ENCODE peak calls at places on chromosomes 12 and 14, in ten cellular contexts. P is adrenal gland; F is stimulated activated CD8-positive, alpha-beta memory T cell treated with anti-CD3 and anti-CD28 coated beads, Interleukin-2, amount 100 ng/mL, for 1 hour; Q is lower lobe of right lung; V is stimulated activated CD4-positive, alpha-beta T cell treated with anti-CD3 and anti-CD28 coated beads, TNF-alpha, amount 100 ng/mL, for 4 hours; S is astrocyte of the spinal cord; L is Caki2; W is neural progenitor cell; G is heart left ventricle; B is endothelial cell. C is an unnamed sample.

GRCh38 chr12:89862511-89863331 is 154.1 kb upstream of the ATP2B1 start:
- DNase-seq in P (peak), F (no peak), Q (no peak), V (no peak), S (no peak), L (no peak), W (no peak), G (peak), B (peak), C (peak)

GRCh38 chr14:94129758-94130414 is 482 bp upstream of the IFI27L2 start:
- DNase-seq in P (peak), F (no peak), Q (no peak), V (no peak), S (peak), L (peak), W (peak), G (peak), B (no peak), C (peak)

GRCh38 chr12:125983094-125983783 is 918.0 kb downstream of the AACS start:
- DNase-seq in P (no peak), F (no peak), Q (peak), V (no peak), S (peak), L (peak), W (peak), G (no peak), B (no peak), C (peak)

GRCh38 chr14:61203059-61203753 is 77.9 kb downstream of the TMEM30B start:
- DNase-seq in P (no peak), F (no peak), Q (no peak), V (no peak), S (no peak), L (no peak), W (no peak), G (no peak), B (no peak), C (no peak)

GRCh38 chr14:100662850-100663527 is 63.7 kb upstream of the DLK1 start:
- DNase-seq in P (peak), F (peak), Q (peak), V (peak), S (peak), L (peak), W (peak), G (peak), B (peak), C (peak)

GRCh38 chr14:105525861-105526780 is at the start of gene TMEM121:
- DNase-seq in P (peak), F (no peak), Q (no peak), V (no peak), S (no peak), L (peak), W (peak), G (no peak), B (peak), C (no peak)

GRCh38 chr14:60344751-60345150 is 95.7 kb downstream of the PPM1A start:
- DNase-seq in P (no peak), F (no peak), Q (no peak), V (no peak), S (no peak), L (no peak), W (no peak), G (no peak), B (no peak), C (no peak)

GRCh38 chr14:94907626-94908261 is 137.8 kb upstream of the GSC start:
- DNase-seq in P (no peak), F (no peak), Q (no peak), V (no peak), S (no peak), L (no peak), W (no peak), G (no peak), B (no peak), C (no peak)

GRCh38 chr12:94174576-94174975 is 26.2 kb downstream of the PLXNC1 start:
- DNase-seq in P (no peak), F (no peak), Q (peak), V (no peak), S (no peak), L (no peak), W (no peak), G (peak), B (no peak), C (no peak)

GRCh38 chr12:43992856-43993255 is 157.0 kb downstream of the TMEM117 start:
- DNase-seq in P (no peak), F (no peak), Q (no peak), V (no peak), S (no peak), L (no peak), W (no peak), G (no peak), B (no peak), C (no peak)

GRCh38 chr12:89051065-89051677 is 301.1 kb downstream of the DUSP6 start:
- DNase-seq in P (peak), F (no peak), Q (no peak), V (no peak), S (peak), L (peak), W (peak), G (peak), B (peak), C (no peak)

GRCh38 chr14:92108345-92109254 is 2.2 kb upstream of the ATXN3 start:
- DNase-seq in P (no peak), F (no peak), Q (no peak), V (no peak), S (no peak), L (no peak), W (peak), G (no peak), B (no peak), C (no peak)

GRCh38 chr14:37032863-37033262 is 139.5 kb downstream of the SLC25A21 start:
- DNase-seq in P (no peak), F (no peak), Q (no peak), V (no peak), S (no peak), L (no peak), W (no peak), G (no peak), B (no peak), C (no peak)

GRCh38 chr14:45868863-45869262 is 615.9 kb upstream of the MIS18BP1 start:
- DNase-seq in P (no peak), F (no peak), Q (no peak), V (no peak), S (no peak), L (no peak), W (no peak), G (no peak), B (no peak), C (no peak)

GRCh38 chr12:132305560-132305966 is 23.8 kb downstream of the GALNT9 start:
- DNase-seq in P (no peak), F (no peak), Q (peak), V (no peak), S (no peak), L (no peak), W (no peak), G (no peak), B (no peak), C (peak)

GRCh38 chr12:116159175-116159574 is 118.3 kb downstream of the MED13L start:
- DNase-seq in P (no peak), F (no peak), Q (no peak), V (no peak), S (peak), L (no peak), W (no peak), G (no peak), B (no peak), C (no peak)

GRCh38 chr14:91890291-91890749 is 23.0 kb upstream of the TC2N start:
- DNase-seq in P (no peak), F (no peak), Q (no peak), V (no peak), S (no peak), L (no peak), W (no peak), G (no peak), B (no peak), C (no peak)

C was measured in left cardiac atrium.